ENCODE peak calls at places on chromosomes 1 and 21, in seven cellular contexts. T is lower lobe of right lung; D is astrocyte of the cerebellum; Q is fibroblast of the aortic adventitia; A is neural progenitor cell; U is aorta; S is CD8-positive, alpha-beta memory T cell. L is an unnamed sample.

GRCh38 chr21:31482460-31482859 is 138.4 kb upstream of the TIAM1 start:
- DNase-seq in T (no peak), D (no peak), Q (no peak), A (no peak), U (no peak), S (no peak), L (no peak)

GRCh38 chr1:221800831-221801610 is 59.1 kb upstream of the DUSP10 start:
- DNase-seq in T (no peak), D (no peak), Q (no peak), A (no peak), U (no peak), S (no peak), L (no peak)

GRCh38 chr1:224095339-224095738 is 18.6 kb upstream of the FBXO28 start:
- DNase-seq in T (no peak), D (no peak), Q (no peak), A (no peak), U (no peak), S (no peak), L (no peak)

GRCh38 chr1:119885903-119886783 is 10.2 kb downstream of the ADAM30 start:
- DNase-seq in T (peak), D (no peak), Q (peak), A (peak), U (peak), S (peak), L (peak)

GRCh38 chr1:67973061-67973460 is 77.4 kb downstream of the DIRAS3 start:
- DNase-seq in T (no peak), D (no peak), Q (no peak), A (no peak), U (no peak), S (no peak), L (no peak)

GRCh38 chr21:15562748-15563147 is 167.0 kb upstream of the USP25 start:
- DNase-seq in T (no peak), D (no peak), Q (no peak), A (no peak), U (no peak), S (no peak), L (no peak)

GRCh38 chr1:12516741-12517140 is 101.3 kb downstream of the DHRS3 start:
- DNase-seq in T (no peak), D (no peak), Q (no peak), A (no peak), U (no peak), S (no peak), L (no peak)

GRCh38 chr1:169111472-169111871 is 5.0 kb downstream of the ATP1B1 start:
- DNase-seq in T (no peak), D (no peak), Q (no peak), A (no peak), U (no peak), S (no peak), L (no peak)

GRCh38 chr1:44849575-44850132 is 6.6 kb upstream of the PTCH2 start:
- DNase-seq in T (no peak), D (no peak), Q (no peak), A (no peak), U (no peak), S (no peak), L (no peak)

GRCh38 chr1:192807221-192807967 is 1.4 kb upstream of the RGS2 start:
- DNase-seq in T (no peak), D (no peak), Q (peak), A (no peak), U (no peak), S (peak), L (no peak)

GRCh38 chr1:54377040-54377691 is 29.0 kb downstream of the SSBP3 start:
- DNase-seq in T (no peak), D (no peak), Q (no peak), A (no peak), U (no peak), S (no peak), L (no peak)

GRCh38 chr1:232722626-232723025 is 82.6 kb upstream of the MAP10 start:
- DNase-seq in T (no peak), D (no peak), Q (no peak), A (no peak), U (no peak), S (no peak), L (no peak)

GRCh38 chr1:20589331-20590312 is 725 bp downstream of the CDA start:
- DNase-seq in T (peak), D (no peak), Q (peak), A (peak), U (peak), S (no peak), L (peak)

GRCh38 chr1:85225624-85226380 is 25.0 kb upstream of the SYDE2 start:
- DNase-seq in T (no peak), D (no peak), Q (no peak), A (no peak), U (no peak), S (no peak), L (no peak)

GRCh38 chr1:33815061-33815460 is 48.8 kb upstream of the HMGB4 start:
- DNase-seq in T (no peak), D (peak), Q (peak), A (no peak), U (no peak), S (no peak), L (no peak)

GRCh38 chr1:117365350-117366280 is 1.6 kb upstream of the MAN1A2 start:
- DNase-seq in T (no peak), D (no peak), Q (peak), A (no peak), U (no peak), S (no peak), L (no peak)

GRCh38 chr1:48853006-48853405 is 76.3 kb upstream of the BEND5 start:
- DNase-seq in T (no peak), D (peak), Q (peak), A (no peak), U (no peak), S (no peak), L (no peak)

GRCh38 chr1:32466761-32467160 is 1.9 kb downstream of the ZBTB8B start:
- DNase-seq in T (no peak), D (no peak), Q (no peak), A (no peak), U (no peak), S (no peak), L (no peak)

DNA sequence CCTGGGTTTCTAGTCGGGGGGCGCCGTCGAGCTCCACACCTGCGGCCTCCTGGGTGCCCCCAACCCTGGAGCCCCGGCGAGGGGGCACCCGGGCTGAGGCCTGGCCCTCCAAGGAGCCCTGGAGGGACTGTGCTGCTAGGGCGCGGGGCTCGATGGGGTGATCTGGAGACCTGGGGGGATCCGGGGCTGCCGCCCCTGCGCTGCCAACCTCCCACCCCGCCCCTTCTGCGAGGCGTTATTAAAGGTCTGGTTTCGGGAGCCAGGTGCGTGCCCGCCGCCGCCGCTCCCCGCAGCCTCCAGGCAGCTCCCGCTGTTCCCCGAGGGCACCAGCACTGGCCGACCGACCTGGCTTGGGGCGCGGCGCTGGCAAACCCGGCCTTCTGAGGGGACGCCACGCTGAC is 746 bp upstream of the POFUT2 start:
- DNase-seq in T (no peak), D (no peak), Q (no peak), A (peak), U (no peak), S (no peak), L (peak)
- H3K4me3 ChIP-seq in T (peak), D (peak), Q (peak), A (peak), U (peak), S (no peak), L (peak)

GRCh38 chr1:227888404-227889046 is 59.2 kb downstream of the WNT9A start:
- DNase-seq in T (peak), D (no peak), Q (no peak), A (no peak), U (no peak), S (no peak), L (no peak)

GRCh38 chr1:227889047-227889862 is 58.5 kb downstream of the WNT9A start:
- DNase-seq in T (peak), D (no peak), Q (no peak), A (no peak), U (no peak), S (no peak), L (peak)

GRCh38 chr1:227886503-227886961 is 61.2 kb downstream of the WNT9A start:
- DNase-seq in T (no peak), D (no peak), Q (no peak), A (no peak), U (no peak), S (no peak), L (peak)

GRCh38 chr1:227886993-227887696 is 60.6 kb downstream of the WNT9A start:
- DNase-seq in T (peak), D (no peak), Q (peak), A (peak), U (peak), S (no peak), L (peak)

GRCh38 chr1:227887697-227888403 is 59.9 kb downstream of the WNT9A start:
- DNase-seq in T (peak), D (no peak), Q (no peak), A (peak), U (no peak), S (no peak), L (peak)
- H3K4me3 ChIP-seq in T (peak), D (no peak), Q (no peak), A (peak), U (peak), S (no peak), L (peak)

DNA sequence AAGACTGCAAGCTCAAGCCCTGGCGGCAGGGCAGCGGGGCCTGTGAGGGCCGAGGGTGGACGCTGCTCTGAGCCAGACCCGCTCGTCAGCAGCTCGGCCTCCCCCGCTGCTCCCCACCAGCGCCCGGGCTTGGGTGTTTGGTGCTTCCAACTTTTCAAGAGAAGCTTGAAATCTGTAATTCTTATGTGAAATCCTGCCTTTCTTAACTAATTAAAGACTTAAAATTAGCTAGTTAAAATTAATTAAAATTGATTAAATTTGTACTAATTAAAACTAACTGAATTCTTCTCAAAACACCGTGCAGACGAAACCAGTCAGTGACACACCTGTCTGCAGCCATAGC is 14.0 kb upstream of the SLC19A1 start:
- DNase-seq in T (no peak), D (no peak), Q (no peak), A (no peak), U (no peak), S (no peak), L (no peak)
- H3K4me3 ChIP-seq in T (peak), D (peak), Q (no peak), A (no peak), U (no peak), S (no peak), L (no peak)

GRCh38 chr1:65150583-65151263 is 2.7 kb downstream of the AK4 start:
- DNase-seq in T (no peak), D (no peak), Q (no peak), A (peak), U (no peak), S (no peak), L (no peak)
- H3K4me3 ChIP-seq in T (no peak), D (no peak), Q (no peak), A (peak), U (no peak), S (no peak), L (peak)

GRCh38 chr1:16013908-16014258 is 4.0 kb downstream of the HSPB7 start:
- DNase-seq in T (no peak), D (no peak), Q (no peak), A (no peak), U (no peak), S (no peak), L (peak)
- H3K4me3 ChIP-seq in T (no peak), D (no peak), Q (no peak), A (no peak), U (no peak), S (no peak), L (no peak)

GRCh38 chr1:115086176-115086830 is 3.0 kb downstream of the TSPAN2 start:
- DNase-seq in T (no peak), D (no peak), Q (no peak), A (no peak), U (peak), S (no peak), L (no peak)

GRCh38 chr1:115088871-115089442 is 346 bp downstream of the TSPAN2 start:
- DNase-seq in T (no peak), D (no peak), Q (no peak), A (no peak), U (no peak), S (peak), L (peak)

GRCh38 chr1:115088115-115088794 is 1.0 kb downstream of the TSPAN2 start:
- DNase-seq in T (no peak), D (no peak), Q (no peak), A (no peak), U (no peak), S (no peak), L (no peak)

GRCh38 chr1:115082949-115083348 is 6.4 kb downstream of the TSPAN2 start:
- DNase-seq in T (no peak), D (no peak), Q (no peak), A (no peak), U (no peak), S (no peak), L (no peak)

GRCh38 chr1:115084902-115085505 is 4.3 kb downstream of the TSPAN2 start:
- DNase-seq in T (no peak), D (no peak), Q (no peak), A (no peak), U (peak), S (no peak), L (no peak)
- H3K4me3 ChIP-seq in T (no peak), D (no peak), Q (no peak), A (no peak), U (no peak), S (no peak), L (no peak)

GRCh38 chr1:16014509-16015482 is 3.0 kb downstream of the HSPB7 start:
- DNase-seq in T (no peak), D (no peak), Q (no peak), A (no peak), U (peak), S (no peak), L (peak)

GRCh38 chr1:16015491-16015890 is 2.4 kb downstream of the HSPB7 start:
- DNase-seq in T (no peak), D (no peak), Q (no peak), A (no peak), U (no peak), S (no peak), L (no peak)

GRCh38 chr1:16011936-16012589 is 5.8 kb downstream of the HSPB7 start:
- DNase-seq in T (no peak), D (no peak), Q (no peak), A (no peak), U (no peak), S (no peak), L (no peak)

GRCh38 chr1:16012590-16013219 is 5.1 kb downstream of the HSPB7 start:
- DNase-seq in T (peak), D (peak), Q (peak), A (peak), U (peak), S (no peak), L (peak)

DNA sequence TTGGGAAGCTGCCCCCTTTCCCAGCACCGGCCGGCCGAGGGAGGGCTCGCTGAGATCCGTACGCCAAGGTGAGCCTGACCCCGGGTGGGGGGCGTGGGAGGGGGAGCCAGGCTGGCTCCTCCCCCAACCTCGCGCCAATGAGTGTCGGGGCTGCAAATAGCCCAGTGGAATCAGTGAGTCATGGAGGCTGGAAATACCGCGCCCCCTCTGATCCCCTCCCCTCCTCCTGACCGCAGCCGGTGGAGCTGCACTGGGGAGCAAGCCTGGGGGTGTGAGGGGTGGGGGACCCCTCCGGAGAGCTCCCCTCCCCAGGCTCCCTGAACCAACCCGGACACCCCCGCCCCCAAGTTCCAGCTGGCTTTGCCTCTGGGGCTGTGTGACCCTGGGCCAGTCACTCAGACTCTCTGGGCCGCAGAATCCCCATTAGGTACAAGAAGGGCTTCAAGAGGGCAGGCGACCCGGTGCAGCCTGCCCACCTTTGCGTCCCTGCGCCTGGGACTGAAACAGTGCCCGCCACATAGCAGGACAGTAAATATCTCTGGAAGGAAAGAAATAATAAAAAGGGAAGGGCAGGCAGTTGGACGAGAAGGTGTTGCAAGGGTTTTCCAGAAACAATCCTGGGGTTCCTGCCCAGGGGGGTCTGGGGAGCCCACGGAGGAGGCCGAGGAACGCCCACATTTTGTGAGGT is 4.5 kb downstream of the HSPB7 start:
- DNase-seq in T (peak), D (peak), Q (peak), A (peak), U (peak), S (no peak), L (peak)
- H3K4me3 ChIP-seq in T (peak), D (peak), Q (peak), A (peak), U (no peak), S (no peak), L (peak)

GRCh38 chr1:24391882-24392603 is 21.5 kb downstream of the STPG1 start:
- DNase-seq in T (peak), D (no peak), Q (peak), A (peak), U (peak), S (peak), L (peak)

GRCh38 chr1:24392604-24392946 is 21.0 kb downstream of the STPG1 start:
- DNase-seq in T (no peak), D (no peak), Q (no peak), A (no peak), U (no peak), S (no peak), L (no peak)

GRCh38 chr1:24389231-24389678 is 24.3 kb downstream of the STPG1 start:
- DNase-seq in T (no peak), D (no peak), Q (no peak), A (no peak), U (no peak), S (no peak), L (no peak)

GRCh38 chr1:24392982-24393645 is 20.5 kb downstream of the STPG1 start:
- DNase-seq in T (no peak), D (no peak), Q (no peak), A (no peak), U (no peak), S (no peak), L (no peak)

DNA sequence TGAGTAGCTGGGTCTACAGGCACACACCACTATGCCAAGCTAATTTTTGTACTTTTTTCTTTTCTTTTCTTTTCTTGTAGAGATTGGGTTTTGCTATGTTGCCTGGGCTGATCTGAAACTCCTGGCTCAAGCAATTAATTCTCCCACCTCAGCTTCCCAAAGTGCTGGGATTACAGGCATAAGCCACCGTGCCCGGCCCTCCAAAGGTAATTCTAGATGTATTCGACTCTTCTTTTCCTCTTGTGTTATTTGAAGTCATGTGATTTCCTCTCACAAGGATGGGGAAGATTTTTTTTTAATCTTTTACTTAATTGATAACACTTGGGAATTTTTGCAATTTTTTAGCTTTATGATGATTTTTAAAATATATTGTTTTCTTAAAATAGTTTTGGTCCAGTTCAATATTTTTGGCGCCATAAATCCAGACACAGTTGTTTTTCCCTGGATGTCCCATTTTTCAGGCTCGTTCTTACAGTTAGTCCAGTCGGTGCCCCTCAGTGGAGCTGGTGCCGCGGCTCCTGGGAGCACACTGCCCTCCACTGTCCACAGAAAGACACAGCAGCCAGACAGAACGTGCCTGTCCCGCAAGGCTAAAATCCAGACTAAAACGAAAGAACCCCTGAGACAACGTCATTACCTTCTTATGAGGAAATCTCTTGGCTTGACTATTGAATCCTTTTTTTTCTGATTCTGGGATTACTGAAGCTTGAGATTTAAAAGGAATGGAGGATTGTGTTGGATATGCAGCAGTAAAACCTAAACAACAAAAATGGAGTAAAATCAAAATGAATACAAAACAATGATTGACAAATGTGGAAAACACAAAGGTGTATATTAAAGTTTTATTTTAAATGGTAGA is 22.4 kb downstream of the STPG1 start:
- DNase-seq in T (peak), D (peak), Q (peak), A (peak), U (peak), S (peak), L (peak)
- H3K4me3 ChIP-seq in T (peak), D (no peak), Q (no peak), A (no peak), U (no peak), S (peak), L (no peak)

DNA sequence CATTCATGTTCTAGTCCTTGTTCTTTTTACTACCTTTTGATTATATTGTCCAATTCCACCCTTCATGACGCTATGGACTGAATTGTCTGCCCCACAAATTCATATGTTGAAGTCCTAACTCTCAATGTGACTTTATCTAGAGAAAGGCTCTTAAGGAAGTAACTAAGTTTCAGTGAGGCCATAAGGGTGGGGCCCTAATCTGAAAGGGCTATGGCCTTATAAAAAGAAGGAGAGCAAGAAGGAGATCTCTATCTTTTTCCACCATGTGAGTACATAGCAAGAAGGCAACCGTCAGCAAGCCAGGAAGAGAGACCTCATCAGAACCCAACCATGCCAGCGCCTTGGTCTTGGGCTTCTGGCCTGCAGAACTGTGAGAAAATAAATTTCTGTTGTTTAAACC is 95.9 kb downstream of the HIVEP3 start:
- DNase-seq in T (no peak), D (no peak), Q (no peak), A (no peak), U (no peak), S (no peak), L (no peak)
- H3K4me3 ChIP-seq in T (no peak), D (no peak), Q (no peak), A (no peak), U (no peak), S (no peak), L (no peak)

L was measured in H7.